ENCODE peak calls at places on chromosomes 5 and 9, in seven cellular contexts. Q is GM12891, J is body of pancreas, A is endothelial cell, M is pancreas, O is psoas muscle, S is AG04450. N is an unnamed sample.

GRCh38 chr9:12539602-12540001 is 153.6 kb upstream of the TYRP1 start:
- DNase-seq in Q (no peak), J (no peak), A (no peak), M (no peak), O (no peak), S (no peak), N (no peak)

GRCh38 chr5:169178754-169179153 is 122.2 kb downstream of the SLIT3 start:
- DNase-seq in Q (no peak), J (no peak), A (no peak), M (no peak), O (no peak), S (no peak), N (no peak)

GRCh38 chr9:128020692-128021091 is 39.9 kb upstream of the EEIG1 start:
- DNase-seq in Q (no peak), J (no peak), A (no peak), M (no peak), O (no peak), S (no peak), N (no peak)

GRCh38 chr9:111036946-111037743 is 1.1 kb downstream of the LPAR1 start:
- DNase-seq in Q (no peak), J (no peak), A (no peak), M (no peak), O (no peak), S (no peak), N (peak; percentile 45)

GRCh38 chr5:56763711-56764466 is 51.5 kb upstream of the MAP3K1 start:
- DNase-seq in Q (no peak), J (no peak), A (no peak), M (no peak), O (no peak), S (no peak), N (no peak)

GRCh38 chr9:87193925-87194380 is 246.6 kb upstream of the GAS1 start:
- DNase-seq in Q (no peak), J (no peak), A (no peak), M (no peak), O (no peak), S (peak; percentile 54), N (no peak)

GRCh38 chr9:4464911-4465513 is 25.3 kb upstream of the SLC1A1 start:
- DNase-seq in Q (peak; percentile 23), J (no peak), A (no peak), M (no peak), O (no peak), S (no peak), N (no peak)

GRCh38 chr5:113081881-113082546 is 105.4 kb downstream of the DCP2 start:
- DNase-seq in Q (no peak), J (no peak), A (no peak), M (no peak), O (no peak), S (peak; percentile 23), N (no peak)

GRCh38 chr9:127838375-127839078 is 15.9 kb downstream of the ENG start:
- DNase-seq in Q (no peak), J (peak; percentile 47), A (peak; percentile 69), M (peak; percentile 57), O (peak; percentile 90), S (peak; percentile 65), N (no peak)

GRCh38 chr9:91894023-91894422 is 56.0 kb downstream of the ROR2 start:
- DNase-seq in Q (no peak), J (no peak), A (no peak), M (no peak), O (no peak), S (no peak), N (no peak)

GRCh38 chr5:14665949-14666741 is 1.6 kb downstream of the OTULIN start:
- DNase-seq in Q (no peak), J (peak; percentile 28), A (peak; percentile 31), M (no peak), O (no peak), S (no peak), N (no peak)

GRCh38 chr9:27157086-27157485 is 48.1 kb downstream of the TEK start:
- DNase-seq in Q (no peak), J (no peak), A (no peak), M (no peak), O (no peak), S (no peak), N (no peak)

GRCh38 chr5:132009706-132010405 is 1.6 kb downstream of the ACSL6 start:
- DNase-seq in Q (no peak), J (peak; percentile 9), A (no peak), M (peak; percentile 28), O (no peak), S (no peak), N (no peak)

GRCh38 chr5:174606153-174606552 is 118.2 kb upstream of the MSX2 start:
- DNase-seq in Q (no peak), J (no peak), A (no peak), M (no peak), O (no peak), S (no peak), N (no peak)

GRCh38 chr5:129905467-129906176 is 1.4 kb downstream of the CHSY3 start:
- DNase-seq in Q (no peak), J (peak; percentile 18), A (peak; percentile 19), M (peak; percentile 63), O (peak; percentile 21), S (no peak), N (no peak)

GRCh38 chr5:172180936-172181335 is 7.1 kb downstream of the STK10 start:
- DNase-seq in Q (no peak), J (no peak), A (no peak), M (no peak), O (no peak), S (no peak), N (no peak)

GRCh38 chr5:620586-621180 is 8.5 kb downstream of the CEP72 start:
- DNase-seq in Q (no peak), J (no peak), A (no peak), M (no peak), O (no peak), S (no peak), N (no peak)

GRCh38 chr5:978051-978450 is 30.6 kb upstream of the NKD2 start:
- DNase-seq in Q (no peak), J (no peak), A (no peak), M (no peak), O (no peak), S (no peak), N (no peak)

GRCh38 chr5:9009931-9010652 is 535.8 kb downstream of the SEMA5A start:
- DNase-seq in Q (no peak), J (no peak), A (no peak), M (no peak), O (no peak), S (no peak), N (no peak)

GRCh38 chr9:95498641-95499040 is 18.1 kb downstream of the PTCH1 start:
- DNase-seq in Q (no peak), J (no peak), A (no peak), M (no peak), O (no peak), S (no peak), N (no peak)

GRCh38 chr9:96859461-96860198 is 5.3 kb upstream of the ZNF782 start:
- DNase-seq in Q (no peak), J (no peak), A (no peak), M (no peak), O (no peak), S (peak; percentile 15), N (no peak)

GRCh38 chr9:1120500-1120899 is 70.3 kb downstream of the DMRT2 start:
- DNase-seq in Q (no peak), J (no peak), A (no peak), M (no peak), O (no peak), S (no peak), N (no peak)

GRCh38 chr5:149749481-149750365 is 19.6 kb downstream of the PPARGC1B start:
- DNase-seq in Q (no peak), J (no peak), A (no peak), M (no peak), O (no peak), S (no peak), N (no peak)

GRCh38 chr9:131701434-131701781 is 38.5 kb downstream of the RAPGEF1 start:
- DNase-seq in Q (no peak), J (no peak), A (no peak), M (no peak), O (no peak), S (no peak), N (no peak)

GRCh38 chr5:83473344-83474169 is 2.0 kb downstream of the VCAN start:
- DNase-seq in Q (peak; percentile 65), J (peak; percentile 70), A (peak; percentile 94), M (peak; percentile 84), O (peak; percentile 89), S (peak; percentile 96), N (peak; percentile 66)